ENCODE peak calls at places on chromosome 14, in eight cellular contexts. One of them, this sample, is unnamed.

GRCh38 chr14:100438271-100438670 is 115.1 kb downstream of the SLC25A47 start:
- DNase-seq in cardiac muscle cell: no peak
- DNase-seq in fibroblast of pulmonary artery: no peak
- DNase-seq in heart right ventricle: no peak
- DNase-seq in body of pancreas: no peak
- DNase-seq in uterus: no peak
- DNase-seq in choroid plexus epithelial cell: no peak
- DNase-seq in endothelial cell: no peak
- DNase-seq in this sample: no peak

GRCh38 chr14:29354446-29354845 is 573.2 kb downstream of the PRKD1 start:
- DNase-seq in body of pancreas: no peak
- DNase-seq in fibroblast of pulmonary artery: no peak
- DNase-seq in cardiac muscle cell: no peak
- DNase-seq in uterus: no peak
- DNase-seq in choroid plexus epithelial cell: no peak
- DNase-seq in heart right ventricle: no peak
- DNase-seq in endothelial cell: no peak
- DNase-seq in this sample: no peak

GRCh38 chr14:89680156-89680555 is 263.1 kb upstream of the FOXN3 start:
- DNase-seq in fibroblast of pulmonary artery: no peak
- DNase-seq in body of pancreas: no peak
- DNase-seq in uterus: no peak
- DNase-seq in cardiac muscle cell: no peak
- DNase-seq in choroid plexus epithelial cell: no peak
- DNase-seq in heart right ventricle: no peak
- DNase-seq in endothelial cell: no peak
- DNase-seq in this sample: no peak

GRCh38 chr14:24162083-24162482 is 1.0 kb downstream of the IRF9 start:
- DNase-seq in cardiac muscle cell: no peak
- DNase-seq in endothelial cell: no peak
- DNase-seq in body of pancreas: no peak
- DNase-seq in fibroblast of pulmonary artery: peak
- DNase-seq in choroid plexus epithelial cell: peak
- DNase-seq in uterus: no peak
- DNase-seq in heart right ventricle: no peak
- DNase-seq in this sample: no peak

GRCh38 chr14:57725399-57726077 is 140.4 kb downstream of the SLC35F4 start:
- DNase-seq in uterus: no peak
- DNase-seq in body of pancreas: no peak
- DNase-seq in fibroblast of pulmonary artery: peak
- DNase-seq in endothelial cell: no peak
- DNase-seq in heart right ventricle: no peak
- DNase-seq in choroid plexus epithelial cell: peak
- DNase-seq in cardiac muscle cell: no peak
- DNase-seq in this sample: no peak

GRCh38 chr14:22781606-22782000 is 15.1 kb downstream of the OXA1L start:
- DNase-seq in choroid plexus epithelial cell: peak
- DNase-seq in endothelial cell: no peak
- DNase-seq in heart right ventricle: no peak
- DNase-seq in fibroblast of pulmonary artery: no peak
- DNase-seq in body of pancreas: no peak
- DNase-seq in cardiac muscle cell: no peak
- DNase-seq in uterus: no peak
- DNase-seq in this sample: no peak

GRCh38 chr14:39491134-39491541 is 58.9 kb upstream of the FBXO33 start:
- DNase-seq in heart right ventricle: no peak
- DNase-seq in endothelial cell: no peak
- DNase-seq in fibroblast of pulmonary artery: peak
- DNase-seq in cardiac muscle cell: peak
- DNase-seq in body of pancreas: no peak
- DNase-seq in choroid plexus epithelial cell: peak
- DNase-seq in uterus: no peak
- DNase-seq in this sample: no peak

GRCh38 chr14:102490456-102490855 is 19.1 kb downstream of the ANKRD9 start:
- DNase-seq in body of pancreas: no peak
- DNase-seq in endothelial cell: no peak
- DNase-seq in fibroblast of pulmonary artery: no peak
- DNase-seq in choroid plexus epithelial cell: no peak
- DNase-seq in heart right ventricle: no peak
- DNase-seq in cardiac muscle cell: no peak
- DNase-seq in uterus: no peak
- DNase-seq in this sample: no peak

GRCh38 chr14:32764131-32764530 is 174.5 kb upstream of the NPAS3 start:
- DNase-seq in endothelial cell: no peak
- DNase-seq in uterus: no peak
- DNase-seq in choroid plexus epithelial cell: peak
- DNase-seq in fibroblast of pulmonary artery: no peak
- DNase-seq in cardiac muscle cell: no peak
- DNase-seq in heart right ventricle: no peak
- DNase-seq in body of pancreas: no peak
- DNase-seq in this sample: no peak

GRCh38 chr14:44846232-44846824 is 115.4 kb downstream of the KLHL28 start:
- DNase-seq in body of pancreas: no peak
- DNase-seq in cardiac muscle cell: peak
- DNase-seq in choroid plexus epithelial cell: peak
- DNase-seq in fibroblast of pulmonary artery: peak
- DNase-seq in heart right ventricle: no peak
- DNase-seq in uterus: no peak
- DNase-seq in endothelial cell: peak
- DNase-seq in this sample: no peak

GRCh38 chr14:56515739-56516138 is 63.9 kb upstream of the TMEM260 start:
- DNase-seq in uterus: no peak
- DNase-seq in cardiac muscle cell: no peak
- DNase-seq in heart right ventricle: no peak
- DNase-seq in body of pancreas: no peak
- DNase-seq in choroid plexus epithelial cell: no peak
- DNase-seq in endothelial cell: no peak
- DNase-seq in fibroblast of pulmonary artery: no peak
- DNase-seq in this sample: no peak

GRCh38 chr14:86057018-86057667 is 527.2 kb downstream of the FLRT2 start:
- DNase-seq in fibroblast of pulmonary artery: peak
- DNase-seq in body of pancreas: peak
- DNase-seq in cardiac muscle cell: peak
- DNase-seq in heart right ventricle: no peak
- DNase-seq in uterus: no peak
- DNase-seq in choroid plexus epithelial cell: peak
- DNase-seq in endothelial cell: peak
- DNase-seq in this sample: peak

GRCh38 chr14:100532916-100533630 is 54.1 kb downstream of the BEGAIN start:
- DNase-seq in choroid plexus epithelial cell: no peak
- DNase-seq in fibroblast of pulmonary artery: no peak
- DNase-seq in heart right ventricle: peak
- DNase-seq in uterus: peak
- DNase-seq in cardiac muscle cell: no peak
- DNase-seq in endothelial cell: no peak
- DNase-seq in body of pancreas: peak
- DNase-seq in this sample: peak

GRCh38 chr14:96102071-96102856 is 63.1 kb downstream of the C14orf132 start:
- DNase-seq in body of pancreas: no peak
- DNase-seq in endothelial cell: no peak
- DNase-seq in heart right ventricle: no peak
- DNase-seq in uterus: no peak
- DNase-seq in fibroblast of pulmonary artery: no peak
- DNase-seq in choroid plexus epithelial cell: peak
- DNase-seq in cardiac muscle cell: no peak
- DNase-seq in this sample: no peak

GRCh38 chr14:54489731-54490447 is 1.1 kb upstream of the GMFB start:
- DNase-seq in cardiac muscle cell: no peak
- DNase-seq in uterus: no peak
- DNase-seq in fibroblast of pulmonary artery: no peak
- DNase-seq in body of pancreas: no peak
- DNase-seq in endothelial cell: no peak
- DNase-seq in heart right ventricle: no peak
- DNase-seq in choroid plexus epithelial cell: no peak
- DNase-seq in this sample: no peak

GRCh38 chr14:54489318-54489683 is 521 bp upstream of the GMFB start:
- DNase-seq in cardiac muscle cell: no peak
- DNase-seq in body of pancreas: no peak
- DNase-seq in endothelial cell: no peak
- DNase-seq in choroid plexus epithelial cell: no peak
- DNase-seq in fibroblast of pulmonary artery: no peak
- DNase-seq in uterus: no peak
- DNase-seq in heart right ventricle: no peak
- DNase-seq in this sample: no peak

GRCh38 chr14:54487771-54488170 is 1.0 kb downstream of the GMFB start:
- DNase-seq in endothelial cell: no peak
- DNase-seq in body of pancreas: no peak
- DNase-seq in fibroblast of pulmonary artery: peak
- DNase-seq in choroid plexus epithelial cell: peak
- DNase-seq in cardiac muscle cell: peak
- DNase-seq in uterus: no peak
- DNase-seq in heart right ventricle: no peak
- DNase-seq in this sample: no peak

GRCh38 chr14:54488318-54488645 is 498 bp downstream of the GMFB start:
- DNase-seq in fibroblast of pulmonary artery: no peak
- DNase-seq in choroid plexus epithelial cell: no peak
- DNase-seq in heart right ventricle: no peak
- DNase-seq in uterus: no peak
- DNase-seq in cardiac muscle cell: no peak
- DNase-seq in endothelial cell: no peak
- DNase-seq in body of pancreas: no peak
- DNase-seq in this sample: no peak

DNA sequence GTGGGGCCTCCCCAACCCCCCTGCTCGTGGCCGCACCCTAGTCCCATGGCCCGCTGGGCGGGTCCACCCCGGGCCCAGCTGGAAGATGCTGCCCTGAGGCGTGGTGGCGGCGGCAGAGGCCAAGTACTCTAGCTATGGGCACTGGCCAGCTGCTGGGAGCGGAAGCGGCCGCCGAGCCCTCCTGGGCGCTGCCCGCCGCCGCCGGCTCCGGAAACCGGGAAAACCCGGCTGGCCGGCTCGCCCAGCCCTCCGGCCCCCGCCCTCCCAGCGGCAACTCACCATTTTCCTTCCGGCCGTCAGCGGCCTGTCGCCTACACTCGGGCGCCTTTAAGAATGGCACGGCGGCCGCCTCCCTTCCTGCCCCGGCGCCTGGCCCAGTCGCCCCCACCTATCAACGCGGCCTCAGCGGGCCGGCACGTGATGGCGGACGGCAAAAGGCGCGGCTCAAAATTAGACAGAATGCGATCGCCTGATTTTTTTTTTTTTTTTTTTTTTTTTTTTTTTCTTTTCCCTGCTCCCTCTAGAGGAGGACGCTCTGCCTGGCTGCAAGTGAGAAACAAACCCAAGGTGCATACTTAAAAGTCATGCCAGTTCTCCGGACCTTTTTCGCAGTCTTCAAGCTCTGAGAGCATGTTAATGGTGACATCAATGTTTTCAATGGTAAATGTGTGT is at the start of gene GMFB:
- DNase-seq in choroid plexus epithelial cell: peak
- DNase-seq in cardiac muscle cell: peak
- DNase-seq in body of pancreas: peak
- DNase-seq in uterus: peak
- DNase-seq in fibroblast of pulmonary artery: peak
- DNase-seq in endothelial cell: peak
- DNase-seq in heart right ventricle: peak
- DNase-seq in this sample: peak
- TF ChIP-seq CTCF in choroid plexus epithelial cell: peak
- TF ChIP-seq CTCF in cardiac muscle cell: peak
- TF ChIP-seq CTCF in body of pancreas: peak
- TF ChIP-seq CTCF in uterus: peak
- TF ChIP-seq CTCF in fibroblast of pulmonary artery: peak
- TF ChIP-seq CTCF in endothelial cell: peak
- TF ChIP-seq CTCF in heart right ventricle: peak
- TF ChIP-seq CTCF in this sample: peak

DNA sequence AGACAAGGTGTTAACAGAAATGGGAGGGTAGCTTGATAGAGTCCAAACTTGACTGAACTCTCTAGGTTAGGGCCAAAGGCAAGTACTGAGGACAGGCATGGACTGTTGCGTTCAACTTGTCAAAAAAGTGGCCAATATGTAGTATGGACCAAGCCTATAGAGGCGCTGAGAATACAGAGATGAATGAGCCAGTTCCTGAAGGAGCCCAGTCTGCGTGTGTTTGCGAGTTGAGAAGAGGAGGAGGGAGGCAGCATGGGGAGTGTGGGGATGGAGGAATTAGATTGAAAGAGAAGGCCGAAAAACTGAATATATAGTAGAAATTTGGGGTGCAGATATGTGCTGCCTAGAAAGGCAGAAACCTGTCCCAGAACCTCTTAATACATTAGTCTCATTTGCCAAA is 412.4 kb downstream of the PCNX1 start:
- DNase-seq in choroid plexus epithelial cell: peak
- DNase-seq in endothelial cell: no peak
- DNase-seq in uterus: peak
- DNase-seq in cardiac muscle cell: peak
- DNase-seq in body of pancreas: no peak
- DNase-seq in heart right ventricle: no peak
- DNase-seq in fibroblast of pulmonary artery: peak
- DNase-seq in this sample: no peak
- TF ChIP-seq CTCF in choroid plexus epithelial cell: peak
- TF ChIP-seq CTCF in endothelial cell: no peak
- TF ChIP-seq CTCF in uterus: no peak
- TF ChIP-seq CTCF in cardiac muscle cell: no peak
- TF ChIP-seq CTCF in body of pancreas: no peak
- TF ChIP-seq CTCF in heart right ventricle: no peak
- TF ChIP-seq CTCF in fibroblast of pulmonary artery: no peak
- TF ChIP-seq CTCF in this sample: no peak

GRCh38 chr14:60734465-60735242 is at the start of gene MNAT1:
- DNase-seq in heart right ventricle: peak
- DNase-seq in fibroblast of pulmonary artery: peak
- DNase-seq in uterus: peak
- DNase-seq in cardiac muscle cell: peak
- DNase-seq in choroid plexus epithelial cell: peak
- DNase-seq in body of pancreas: peak
- DNase-seq in endothelial cell: peak
- DNase-seq in this sample: peak
- TF ChIP-seq CTCF in heart right ventricle: no peak
- TF ChIP-seq CTCF in fibroblast of pulmonary artery: peak
- TF ChIP-seq CTCF in uterus: peak
- TF ChIP-seq CTCF in cardiac muscle cell: peak
- TF ChIP-seq CTCF in choroid plexus epithelial cell: peak
- TF ChIP-seq CTCF in body of pancreas: no peak
- TF ChIP-seq CTCF in endothelial cell: no peak
- TF ChIP-seq CTCF in this sample: no peak

GRCh38 chr14:53780156-53780555 is 176.5 kb downstream of the BMP4 start:
- DNase-seq in uterus: no peak
- DNase-seq in endothelial cell: no peak
- DNase-seq in heart right ventricle: no peak
- DNase-seq in choroid plexus epithelial cell: no peak
- DNase-seq in cardiac muscle cell: no peak
- DNase-seq in fibroblast of pulmonary artery: no peak
- DNase-seq in body of pancreas: no peak
- DNase-seq in this sample: no peak

GRCh38 chr14:53786045-53786444 is 170.6 kb downstream of the BMP4 start:
- DNase-seq in fibroblast of pulmonary artery: peak
- DNase-seq in cardiac muscle cell: no peak
- DNase-seq in choroid plexus epithelial cell: peak
- DNase-seq in heart right ventricle: no peak
- DNase-seq in endothelial cell: no peak
- DNase-seq in uterus: no peak
- DNase-seq in body of pancreas: no peak
- DNase-seq in this sample: no peak

GRCh38 chr14:53783256-53783655 is 173.4 kb downstream of the BMP4 start:
- DNase-seq in uterus: no peak
- DNase-seq in body of pancreas: no peak
- DNase-seq in endothelial cell: no peak
- DNase-seq in cardiac muscle cell: no peak
- DNase-seq in fibroblast of pulmonary artery: no peak
- DNase-seq in heart right ventricle: no peak
- DNase-seq in choroid plexus epithelial cell: no peak
- DNase-seq in this sample: no peak

GRCh38 chr14:53779301-53779700 is 177.3 kb downstream of the BMP4 start:
- DNase-seq in fibroblast of pulmonary artery: no peak
- DNase-seq in heart right ventricle: no peak
- DNase-seq in endothelial cell: no peak
- DNase-seq in uterus: no peak
- DNase-seq in cardiac muscle cell: no peak
- DNase-seq in body of pancreas: no peak
- DNase-seq in choroid plexus epithelial cell: no peak
- DNase-seq in this sample: no peak

GRCh38 chr14:53784688-53785087 is 171.9 kb downstream of the BMP4 start:
- DNase-seq in cardiac muscle cell: no peak
- DNase-seq in endothelial cell: no peak
- DNase-seq in fibroblast of pulmonary artery: no peak
- DNase-seq in choroid plexus epithelial cell: no peak
- DNase-seq in heart right ventricle: no peak
- DNase-seq in body of pancreas: no peak
- DNase-seq in uterus: no peak
- DNase-seq in this sample: no peak
- TF ChIP-seq CTCF in cardiac muscle cell: no peak
- TF ChIP-seq CTCF in endothelial cell: no peak
- TF ChIP-seq CTCF in fibroblast of pulmonary artery: no peak
- TF ChIP-seq CTCF in choroid plexus epithelial cell: no peak
- TF ChIP-seq CTCF in heart right ventricle: no peak
- TF ChIP-seq CTCF in body of pancreas: no peak
- TF ChIP-seq CTCF in uterus: no peak
- TF ChIP-seq CTCF in this sample: no peak